ENCODE peak calls at places on chromosomes 7 and 10, in four cellular contexts. D, R, O and G are unnamed samples.

GRCh38 chr10:22475857-22476600 is 130.7 kb downstream of the SPAG6 start:
- DNase-seq in D (no peak), R (peak), O (peak), G (peak)

GRCh38 chr10:94239696-94240095 is 123.0 kb downstream of the NOC3L start:
- DNase-seq in D (no peak), R (no peak), O (no peak), G (no peak)

GRCh38 chr7:151807876-151808275 is 69.0 kb downstream of the PRKAG2 start:
- DNase-seq in D (no peak), R (no peak), O (no peak), G (no peak)

GRCh38 chr7:24701232-24701898 is 55.9 kb downstream of the GSDME start:
- DNase-seq in D (no peak), R (no peak), O (peak), G (no peak)

GRCh38 chr10:126935263-126935946 is 30.2 kb downstream of the DOCK1 start:
- DNase-seq in D (no peak), R (no peak), O (peak), G (no peak)

GRCh38 chr10:117537436-117537903 is 5.1 kb upstream of the EMX2 start:
- DNase-seq in D (no peak), R (peak), O (peak), G (no peak)

GRCh38 chr7:116139007-116139406 is 71.3 kb upstream of the TES start:
- DNase-seq in D (no peak), R (no peak), O (peak), G (peak)

GRCh38 chr10:129774736-129775401 is 189.2 kb downstream of the EBF3 start:
- DNase-seq in D (no peak), R (no peak), O (no peak), G (no peak)

GRCh38 chr10:23198940-23199767 is 7.0 kb downstream of the PTF1A start:
- DNase-seq in D (no peak), R (peak), O (peak), G (no peak)

GRCh38 chr7:30930621-30931020 is 19.0 kb downstream of the AQP1 start:
- DNase-seq in D (no peak), R (no peak), O (no peak), G (no peak)

GRCh38 chr10:132735341-132735775 is 50.6 kb downstream of the NKX6-2 start:
- DNase-seq in D (no peak), R (no peak), O (no peak), G (peak)

GRCh38 chr7:101604331-101604933 is 24.7 kb downstream of the MYL10 start:
- DNase-seq in D (no peak), R (no peak), O (no peak), G (no peak)

GRCh38 chr7:30038182-30038980 is 10.2 kb downstream of the PLEKHA8 start:
- DNase-seq in D (no peak), R (no peak), O (no peak), G (no peak)

GRCh38 chr7:12943781-12944180 is 256.3 kb downstream of the ARL4A start:
- DNase-seq in D (no peak), R (peak), O (no peak), G (no peak)

GRCh38 chr7:3649250-3649649 is 348.2 kb downstream of the SDK1 start:
- DNase-seq in D (no peak), R (peak), O (peak), G (no peak)

GRCh38 chr7:55549457-55549856 is 22.8 kb downstream of the VOPP1 start:
- DNase-seq in D (no peak), R (peak), O (no peak), G (no peak)

GRCh38 chr7:157657741-157658740 is 321.2 kb downstream of the DNAJB6 start:
- DNase-seq in D (no peak), R (peak), O (no peak), G (no peak)

GRCh38 chr10:11863353-11864105 is 40.4 kb downstream of the PROSER2 start:
- DNase-seq in D (peak), R (peak), O (no peak), G (no peak)

GRCh38 chr7:26618898-26619297 is 245.5 kb downstream of the SKAP2 start:
- DNase-seq in D (no peak), R (no peak), O (no peak), G (no peak)

GRCh38 chr10:122019414-122019975 is 30.5 kb downstream of the TACC2 start:
- DNase-seq in D (no peak), R (peak), O (peak), G (no peak)

GRCh38 chr7:44148961-44149550 is 7.9 kb upstream of the MYL7 start:
- DNase-seq in D (no peak), R (no peak), O (no peak), G (no peak)

GRCh38 chr10:30384791-30385201 is 35.7 kb upstream of the MTPAP start:
- DNase-seq in D (no peak), R (peak), O (peak), G (no peak)

GRCh38 chr7:92762853-92763252 is 73.5 kb downstream of the CDK6 start:
- DNase-seq in D (no peak), R (no peak), O (no peak), G (no peak)

GRCh38 chr7:37045786-37046185 is 321.5 kb upstream of the AOAH start:
- DNase-seq in D (no peak), R (no peak), O (no peak), G (no peak)